ENCODE peak calls at places on chromosomes 1 and 21, in nine cellular contexts. J is SK-N-SH, Y is stomach, E is endothelial cell of umbilical vein, W is suprapubic skin, S is HepG2, Q is GM23338, K is Panc1, O is transverse colon. V is an unnamed sample.

GRCh38 chr1:8004803-8005573 is 21.1 kb downstream of the ERRFI1 start:
- DNase-seq in W (peak), J (peak), E (peak), Y (peak), S (peak), K (no peak), O (peak), Q (no peak), V (peak)

GRCh38 chr1:57258616-57259330 is 165.1 kb downstream of the DAB1 start:
- DNase-seq in Y (no peak), W (no peak), O (no peak), S (no peak), E (no peak), J (no peak), K (no peak), Q (no peak), V (no peak)

GRCh38 chr1:78469561-78469960 is 21.2 kb upstream of the PTGFR start:
- DNase-seq in J (no peak), Y (no peak), Q (no peak), K (no peak), W (no peak), O (no peak), E (no peak), S (no peak), V (no peak)

GRCh38 chr21:34693192-34693810 is 24.5 kb downstream of the CLIC6 start:
- DNase-seq in K (peak), S (peak), E (peak), Q (peak), W (no peak), J (peak), O (peak), Y (peak), V (peak)

GRCh38 chr1:38025233-38025632 is 12.7 kb downstream of the UTP11 start:
- DNase-seq in S (no peak), Y (no peak), Q (no peak), J (no peak), O (no peak), K (no peak), E (no peak), W (no peak), V (no peak)

GRCh38 chr21:46613391-46613790 is 8.5 kb upstream of the S100B start:
- DNase-seq in K (no peak), S (no peak), Y (no peak), O (no peak), W (no peak), E (no peak), Q (no peak), J (no peak), V (no peak)

GRCh38 chr1:215292906-215293305 is 210.4 kb downstream of the KCNK2 start:
- DNase-seq in O (no peak), E (no peak), S (no peak), Y (no peak), Q (no peak), W (no peak), J (no peak), K (no peak), V (no peak)

GRCh38 chr1:160407819-160408801 is 7.7 kb downstream of the VANGL2 start:
- DNase-seq in W (no peak), E (no peak), Y (no peak), O (peak), K (no peak), J (peak), Q (no peak), S (no peak), V (no peak)

GRCh38 chr1:112359961-112360767 is 35.9 kb upstream of the CTTNBP2NL start:
- DNase-seq in Y (peak), S (peak), K (no peak), E (peak), J (no peak), Q (peak), O (peak), W (peak), V (peak)

GRCh38 chr1:14913475-14914155 is 239.9 kb upstream of the TMEM51 start:
- DNase-seq in Y (no peak), E (no peak), S (no peak), J (no peak), O (no peak), K (no peak), Q (no peak), W (no peak), V (peak)

GRCh38 chr1:160567858-160568682 is 11.2 kb downstream of the CD84 start:
- DNase-seq in Q (no peak), J (no peak), Y (no peak), O (peak), K (no peak), S (no peak), W (no peak), E (no peak), V (no peak)

GRCh38 chr1:15231714-15232201 is 15.3 kb upstream of the FHAD1 start:
- DNase-seq in O (no peak), Q (no peak), S (no peak), W (no peak), Y (no peak), E (no peak), J (no peak), K (no peak), V (no peak)

GRCh38 chr1:201191723-201192477 is 1.3 kb downstream of the IGFN1 start:
- DNase-seq in J (no peak), O (no peak), Q (no peak), K (peak), W (no peak), E (peak), Y (no peak), S (no peak), V (no peak)

GRCh38 chr1:248897412-248898337 is 8.4 kb upstream of the PGBD2 start:
- DNase-seq in K (no peak), E (no peak), O (no peak), J (no peak), S (no peak), Q (peak), W (no peak), Y (no peak), V (no peak)

GRCh38 chr1:113811353-113811887 is 856 bp downstream of the RSBN1 start:
- DNase-seq in O (peak), S (peak), K (no peak), E (peak), Y (no peak), J (peak), W (no peak), Q (peak), V (peak)

GRCh38 chr1:235304549-235305451 is 23.2 kb downstream of the ARID4B start:
- DNase-seq in K (no peak), Q (no peak), Y (no peak), W (no peak), J (peak), O (no peak), E (peak), S (no peak), V (no peak)

GRCh38 chr1:68232354-68233148 is at the start of gene WLS:
- DNase-seq in W (peak), Y (peak), K (no peak), S (no peak), J (peak), E (peak), Q (peak), O (peak), V (peak)

GRCh38 chr1:244064621-244065020 is 13.5 kb downstream of the ZBTB18 start:
- DNase-seq in O (no peak), Y (no peak), K (no peak), W (no peak), E (no peak), J (no peak), Q (no peak), S (no peak), V (no peak)

GRCh38 chr1:2611034-2611501 is 21.7 kb downstream of the MMEL1 start:
- DNase-seq in J (peak), S (no peak), O (peak), K (no peak), Y (peak), W (peak), E (peak), Q (peak), V (no peak)

DNA sequence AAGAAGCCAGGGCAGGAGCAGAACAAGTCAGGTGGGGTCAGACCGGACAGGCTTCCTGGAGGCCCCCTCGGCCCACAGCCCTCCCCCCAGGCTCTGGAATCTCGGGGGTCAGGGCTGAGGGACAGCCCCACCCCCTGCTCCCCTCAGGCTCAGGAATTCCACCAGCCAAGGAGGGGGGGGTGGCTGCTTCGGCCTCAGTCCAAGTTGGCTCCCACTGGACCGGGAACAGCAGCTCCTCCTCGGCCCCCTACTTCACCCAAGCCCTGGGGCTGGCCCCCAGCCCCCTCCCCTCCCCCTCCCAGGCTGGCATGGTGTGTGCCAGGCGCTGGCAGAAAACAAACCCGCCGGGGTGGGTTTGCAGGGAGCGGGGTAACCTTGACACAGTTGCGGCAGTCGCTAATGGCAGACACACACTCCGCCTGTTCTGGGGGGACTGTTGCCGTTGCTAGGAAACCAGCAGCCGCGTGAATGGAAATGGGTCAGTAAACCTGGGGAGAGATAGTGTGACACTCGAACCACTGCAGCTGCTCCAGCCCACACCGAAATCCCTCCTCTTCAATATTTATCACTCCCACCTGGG is 32.4 kb downstream of the AHDC1 start:
- DNase-seq in S (peak), E (no peak), J (peak), Q (peak), O (no peak), Y (no peak), W (no peak), K (no peak), V (no peak)
- TF ChIP-seq POLR2AphosphoS5 in S (no peak), E (no peak), J (no peak), Q (no peak), O (no peak), Y (no peak), W (no peak), K (no peak), V (no peak)

GRCh38 chr21:42132183-42132582 is 61.1 kb downstream of the UMODL1 start:
- DNase-seq in J (no peak), K (no peak), E (no peak), Y (no peak), S (no peak), Q (no peak), W (no peak), O (no peak), V (no peak)
- TF ChIP-seq CTCF in J (no peak), K (no peak), E (no peak), Y (no peak), S (no peak), Q (no peak), W (no peak), O (no peak), V (no peak)

GRCh38 chr1:225746361-225747179 is 31.1 kb upstream of the SRP9 start:
- DNase-seq in W (no peak), K (peak), O (peak), Q (peak), E (peak), Y (peak), S (peak), J (no peak), V (peak)
- TF ChIP-seq POLR2AphosphoS5 in W (peak), K (no peak), O (peak), Q (no peak), E (peak), Y (peak), S (peak), J (peak), V (peak)

GRCh38 chr1:212315907-212316306 is 30.7 kb downstream of the PPP2R5A start:
- DNase-seq in K (no peak), O (peak), Y (no peak), S (peak), Q (peak), J (no peak), E (peak), W (no peak), V (no peak)
- TF ChIP-seq CTCF in K (peak), O (peak), Y (no peak), S (peak), Q (peak), J (peak), E (peak), W (no peak), V (no peak)